ENCODE peak calls at places on chromosomes 12 and 14, in eight cellular contexts. W is astrocyte; X is neural progenitor cell; E is thoracic aorta; J is AG04450; Z is tibial nerve; D is CD4-positive, alpha-beta memory T cell; R is neuronal stem cell. I is an unnamed sample.

GRCh38 chr12:62268956-62269355 is 8.8 kb downstream of the USP15 start:
- DNase-seq in W (peak), X (no peak), E (no peak), J (no peak), Z (no peak), D (no peak), R (no peak), I (no peak)

GRCh38 chr12:87405918-87406317 is 623.3 kb downstream of the C12orf50 start:
- DNase-seq in W (no peak), X (no peak), E (no peak), J (no peak), Z (no peak), D (no peak), R (no peak), I (no peak)

GRCh38 chr12:132084681-132085635 is 59.2 kb downstream of the DDX51 start:
- DNase-seq in W (peak), X (peak), E (peak), J (no peak), Z (no peak), D (peak), R (peak), I (no peak)

GRCh38 chr12:100953217-100953616 is 158.6 kb downstream of the ANO4 start:
- DNase-seq in W (peak), X (no peak), E (no peak), J (no peak), Z (no peak), D (no peak), R (no peak), I (no peak)

GRCh38 chr12:52151859-52152783 is 39.7 kb downstream of the KRT80 start:
- DNase-seq in W (no peak), X (peak), E (no peak), J (no peak), Z (no peak), D (peak), R (peak), I (no peak)

GRCh38 chr14:101359221-101360044 is 201.9 kb upstream of the DIO3 start:
- DNase-seq in W (peak), X (peak), E (no peak), J (no peak), Z (peak), D (no peak), R (no peak), I (no peak)

GRCh38 chr14:76861574-76862255 is 35.5 kb downstream of the LRRC74A start:
- DNase-seq in W (no peak), X (no peak), E (no peak), J (no peak), Z (no peak), D (no peak), R (no peak), I (no peak)

GRCh38 chr12:69476276-69477017 is 6.3 kb downstream of the FRS2 start:
- DNase-seq in W (no peak), X (no peak), E (no peak), J (no peak), Z (no peak), D (no peak), R (no peak), I (no peak)

GRCh38 chr12:29316772-29317171 is 64.2 kb downstream of the ERGIC2 start:
- DNase-seq in W (peak), X (peak), E (no peak), J (no peak), Z (no peak), D (no peak), R (no peak), I (no peak)

GRCh38 chr12:88763536-88764100 is 183.3 kb upstream of the KITLG start:
- DNase-seq in W (no peak), X (no peak), E (no peak), J (no peak), Z (no peak), D (no peak), R (no peak), I (no peak)

GRCh38 chr12:117494833-117495714 is 133.6 kb upstream of the NOS1 start:
- DNase-seq in W (no peak), X (peak), E (no peak), J (no peak), Z (no peak), D (no peak), R (no peak), I (no peak)

GRCh38 chr14:100738269-100738691 is 11.6 kb downstream of the DLK1 start:
- DNase-seq in W (no peak), X (no peak), E (no peak), J (no peak), Z (no peak), D (no peak), R (no peak), I (no peak)

GRCh38 chr14:34971801-34972200 is 11.0 kb upstream of the SRP54 start:
- DNase-seq in W (peak), X (no peak), E (no peak), J (no peak), Z (no peak), D (no peak), R (no peak), I (no peak)

GRCh38 chr12:121084229-121084628 is 45.2 kb upstream of the OASL start:
- DNase-seq in W (no peak), X (no peak), E (no peak), J (no peak), Z (no peak), D (no peak), R (no peak), I (no peak)

GRCh38 chr12:4518106-4518728 is 20.5 kb upstream of the RAD51AP1 start:
- DNase-seq in W (peak), X (no peak), E (no peak), J (peak), Z (no peak), D (no peak), R (no peak), I (peak)

GRCh38 chr14:31442284-31442683 is 15.0 kb downstream of the DTD2 start:
- DNase-seq in W (no peak), X (no peak), E (no peak), J (no peak), Z (no peak), D (no peak), R (no peak), I (no peak)

GRCh38 chr12:47458273-47458672 is 247.6 kb downstream of the RPAP3 start:
- DNase-seq in W (peak), X (no peak), E (no peak), J (no peak), Z (no peak), D (no peak), R (no peak), I (no peak)

GRCh38 chr14:32497233-32497632 is 168.1 kb downstream of the AKAP6 start:
- DNase-seq in W (no peak), X (no peak), E (no peak), J (no peak), Z (no peak), D (no peak), R (no peak), I (no peak)

GRCh38 chr14:32492482-32492881 is 163.4 kb downstream of the AKAP6 start:
- DNase-seq in W (peak), X (no peak), E (no peak), J (no peak), Z (no peak), D (no peak), R (no peak), I (no peak)

GRCh38 chr14:32494566-32495434 is 165.7 kb downstream of the AKAP6 start:
- DNase-seq in W (peak), X (no peak), E (no peak), J (no peak), Z (no peak), D (no peak), R (no peak), I (no peak)

GRCh38 chr14:32495435-32495734 is 166.3 kb downstream of the AKAP6 start:
- DNase-seq in W (no peak), X (no peak), E (no peak), J (no peak), Z (no peak), D (no peak), R (no peak), I (no peak)

GRCh38 chr14:32491413-32492016 is 162.4 kb downstream of the AKAP6 start:
- DNase-seq in W (no peak), X (no peak), E (no peak), J (no peak), Z (no peak), D (no peak), R (no peak), I (no peak)
- H3K27ac ChIP-seq in W (no peak), X (no peak), E (peak), J (no peak), Z (no peak), D (no peak), R (no peak), I (no peak)

GRCh38 chr14:65472189-65472588 is 59.7 kb downstream of the FUT8 start:
- DNase-seq in W (no peak), X (peak), E (no peak), J (no peak), Z (no peak), D (no peak), R (no peak), I (no peak)
- H3K27ac ChIP-seq in W (no peak), X (peak), E (no peak), J (no peak), Z (no peak), D (no peak), R (peak), I (no peak)

GRCh38 chr12:130954544-130954831 is 781 bp downstream of the ADGRD1 start:
- DNase-seq in W (no peak), X (no peak), E (no peak), J (no peak), Z (no peak), D (no peak), R (no peak), I (no peak)

GRCh38 chr12:130952545-130952954 is 1.2 kb upstream of the ADGRD1 start:
- DNase-seq in W (no peak), X (no peak), E (no peak), J (no peak), Z (no peak), D (no peak), R (no peak), I (no peak)

GRCh38 chr12:130955238-130955816 is 1.6 kb downstream of the ADGRD1 start:
- DNase-seq in W (no peak), X (no peak), E (no peak), J (no peak), Z (no peak), D (no peak), R (no peak), I (no peak)

GRCh38 chr12:130952106-130952505 is 1.6 kb upstream of the ADGRD1 start:
- DNase-seq in W (no peak), X (no peak), E (no peak), J (no peak), Z (no peak), D (no peak), R (no peak), I (no peak)

GRCh38 chr12:130953783-130954543 is at the start of gene ADGRD1:
- DNase-seq in W (no peak), X (no peak), E (no peak), J (no peak), Z (peak), D (no peak), R (no peak), I (no peak)
- H3K27ac ChIP-seq in W (no peak), X (no peak), E (no peak), J (no peak), Z (peak), D (no peak), R (no peak), I (no peak)

DNA sequence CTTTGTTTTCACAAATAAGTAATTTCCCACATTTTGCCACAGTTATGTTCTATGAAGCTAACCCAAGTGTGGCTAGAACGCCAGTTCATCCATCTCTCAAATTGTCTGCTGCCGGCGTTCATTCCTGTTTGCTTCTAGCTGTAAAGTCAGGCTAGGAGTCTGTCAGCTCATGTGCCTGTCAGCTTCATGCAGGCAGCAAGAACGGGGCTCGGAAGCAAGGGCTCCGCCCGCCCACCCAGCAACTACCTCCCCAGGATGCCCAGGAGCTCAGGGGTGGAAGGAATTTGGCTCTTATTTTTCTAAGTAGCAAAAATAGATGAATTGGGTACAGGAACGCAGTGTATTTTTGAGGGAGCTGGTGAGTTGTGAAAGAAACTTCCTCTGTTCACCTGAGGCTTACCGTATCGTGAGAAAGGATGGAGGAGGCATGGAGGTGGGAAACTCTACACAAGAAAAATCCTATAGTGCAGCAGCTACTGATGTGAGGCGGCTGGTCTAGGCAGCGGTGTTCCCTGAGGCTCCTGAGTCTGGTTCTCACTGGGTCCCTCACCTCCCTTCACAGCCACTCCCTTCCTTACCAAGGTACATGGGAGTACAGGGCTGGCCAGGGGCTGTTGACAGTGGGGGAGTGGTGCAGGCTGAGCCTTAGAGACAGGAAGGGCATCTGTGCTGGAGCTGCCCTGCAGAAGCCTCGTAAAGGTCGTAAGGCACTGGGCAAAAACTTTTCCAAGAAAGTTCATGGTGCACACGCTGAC is 54.5 kb upstream of the AMN start:
- DNase-seq in W (no peak), X (no peak), E (no peak), J (no peak), Z (no peak), D (no peak), R (no peak), I (no peak)
- H3K27ac ChIP-seq in W (no peak), X (no peak), E (no peak), J (no peak), Z (no peak), D (no peak), R (no peak), I (no peak)

GRCh38 chr12:114478891-114479290 is 72.9 kb upstream of the TBX5 start:
- DNase-seq in W (no peak), X (peak), E (no peak), J (no peak), Z (no peak), D (no peak), R (no peak), I (no peak)
- H3K27ac ChIP-seq in W (no peak), X (no peak), E (no peak), J (no peak), Z (no peak), D (no peak), R (no peak), I (no peak)